ENCODE peak calls at places on chromosomes 6 and 20, in five cellular contexts. A is GM12878, H is H1, S is SK-N-SH, N is K562. J is an unnamed sample.

GRCh38 chr6:127352519-127352918 is 9.1 kb upstream of the ECHDC1 start:
- DNase-seq in H (no peak), S (no peak), N (no peak), A (no peak), J (no peak)

GRCh38 chr6:113920663-113921267 is 50.2 kb downstream of the HDAC2 start:
- DNase-seq in N (peak; percentile 88), A (no peak), S (no peak), H (no peak), J (no peak)

GRCh38 chr6:2081155-2082138 is 164.0 kb downstream of the GMDS start:
- DNase-seq in H (no peak), A (peak; percentile 68), N (no peak), S (no peak), J (peak; percentile 13)

GRCh38 chr6:39114395-39114706 is 635 bp downstream of the SAYSD1 start:
- DNase-seq in H (no peak), N (no peak), S (no peak), A (no peak), J (no peak)

GRCh38 chr6:21438237-21438985 is 155.1 kb upstream of the SOX4 start:
- DNase-seq in N (no peak), S (no peak), A (peak; percentile 97), H (no peak), J (peak; percentile 50)

GRCh38 chr6:38193486-38194281 is 374.2 kb downstream of the ZFAND3 start:
- DNase-seq in N (no peak), A (no peak), S (no peak), H (peak; percentile 38), J (no peak)

GRCh38 chr6:21604081-21604480 is 10.5 kb downstream of the SOX4 start:
- DNase-seq in A (no peak), N (no peak), S (no peak), H (no peak), J (no peak)

GRCh38 chr20:36629719-36630340 is 16.2 kb downstream of the SLA2 start:
- DNase-seq in A (no peak), N (no peak), H (no peak), S (no peak), J (peak; percentile 60)

GRCh38 chr20:20241966-20242365 is 125.9 kb upstream of the INSM1 start:
- DNase-seq in N (no peak), H (no peak), S (no peak), A (no peak), J (no peak)

GRCh38 chr6:167932468-167933276 is 64.8 kb upstream of the KIF25 start:
- DNase-seq in H (no peak), A (no peak), S (no peak), N (no peak), J (no peak)

GRCh38 chr6:55023231-55023630 is 151.1 kb upstream of the HCRTR2 start:
- DNase-seq in N (no peak), A (no peak), H (no peak), S (no peak), J (no peak)

GRCh38 chr6:149478631-149479314 is 6.0 kb downstream of the ZC3H12D start:
- DNase-seq in A (no peak), S (no peak), N (no peak), H (no peak), J (no peak)

GRCh38 chr6:70706491-70707123 is 38.9 kb downstream of the SMAP1 start:
- DNase-seq in A (no peak), S (peak; percentile 12), H (no peak), N (peak; percentile 49), J (no peak)

GRCh38 chr6:118812972-118813371 is 81.0 kb upstream of the ASF1A start:
- DNase-seq in S (no peak), N (no peak), A (no peak), H (no peak), J (no peak)

GRCh38 chr6:73704260-73704659 is 8.3 kb downstream of the CD109 start:
- DNase-seq in H (no peak), A (no peak), N (peak; percentile 28), S (no peak), J (no peak)

GRCh38 chr6:2979819-2980464 is 8.6 kb upstream of the SERPINB6 start:
- DNase-seq in S (no peak), H (no peak), A (no peak), N (peak; percentile 90), J (no peak)

GRCh38 chr6:49546371-49546770 is 4.1 kb upstream of the C6orf141 start:
- DNase-seq in H (no peak), A (no peak), N (no peak), S (no peak), J (no peak)

GRCh38 chr6:158502593-158502950 is 57.3 kb upstream of the TMEM181 start:
- DNase-seq in A (no peak), N (no peak), S (no peak), H (no peak), J (no peak)

GRCh38 chr6:119342430-119342829 is 7.1 kb downstream of the MAN1A1 start:
- DNase-seq in S (no peak), H (no peak), N (no peak), A (no peak), J (no peak)

GRCh38 chr20:57946559-57947315 is 236.9 kb upstream of the PMEPA1 start:
- DNase-seq in S (no peak), A (no peak), H (no peak), N (no peak), J (no peak)

GRCh38 chr20:10337291-10337690 is 96.7 kb downstream of the MKKS start:
- DNase-seq in A (no peak), H (no peak), S (no peak), N (no peak), J (no peak)

GRCh38 chr20:62945771-62946339 is 6.7 kb upstream of the SLC17A9 start:
- DNase-seq in A (no peak), N (no peak), S (no peak), H (no peak), J (no peak)

GRCh38 chr6:6007311-6008113 is 787 bp upstream of the NRN1 start:
- DNase-seq in H (peak; percentile 73), N (no peak), S (peak; percentile 68), A (no peak), J (no peak)

GRCh38 chr6:6725120-6725833 is 136.8 kb downstream of the LY86 start:
- DNase-seq in H (peak; percentile 78), N (no peak), A (no peak), S (no peak), J (no peak)

GRCh38 chr6:56798163-56798562 is 155.5 kb upstream of the DST start:
- DNase-seq in H (no peak), S (no peak), A (no peak), N (no peak), J (no peak)

GRCh38 chr6:20696676-20697075 is 162.4 kb downstream of the CDKAL1 start:
- DNase-seq in N (no peak), H (no peak), A (no peak), S (no peak), J (no peak)

GRCh38 chr20:10848810-10849370 is 175.1 kb upstream of the JAG1 start:
- DNase-seq in A (peak; percentile 11), S (no peak), H (no peak), N (no peak), J (no peak)

DNA sequence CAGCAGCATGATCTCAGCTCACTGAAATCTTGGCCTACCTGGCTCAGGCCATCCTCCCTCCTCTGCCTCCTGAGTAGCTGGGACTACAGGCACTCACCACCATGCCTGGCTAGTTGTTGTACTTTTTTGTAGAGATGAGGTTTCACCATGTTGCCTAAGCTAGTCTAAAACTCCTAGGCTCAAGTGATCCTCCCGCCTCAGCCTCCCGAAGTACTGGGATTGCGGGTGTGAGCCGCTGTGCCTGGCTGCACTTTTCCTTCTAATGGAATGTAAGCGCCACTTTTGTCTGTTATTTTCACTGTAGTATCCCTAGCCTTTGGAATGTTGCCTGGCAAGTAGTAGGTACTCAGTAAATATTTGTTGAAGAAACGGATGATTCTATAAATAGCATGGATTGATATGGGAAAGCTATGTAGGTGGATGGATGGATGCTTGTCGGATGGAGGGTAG is 10.4 kb upstream of the TRIB3 start:
- DNase-seq in S (no peak), A (no peak), N (no peak), H (no peak), J (no peak)
- TF ChIP-seq TAF1 in S (no peak), A (no peak), N (no peak), H (no peak), J (no peak)

GRCh38 chr6:81791756-81792155 is 39.3 kb upstream of the TENT5A start:
- DNase-seq in S (no peak), N (no peak), H (no peak), A (no peak), J (no peak)

GRCh38 chr6:81795890-81796289 is 43.4 kb upstream of the TENT5A start:
- DNase-seq in S (no peak), A (no peak), N (no peak), H (no peak), J (no peak)

GRCh38 chr6:81790034-81790433 is 37.6 kb upstream of the TENT5A start:
- DNase-seq in A (no peak), S (no peak), H (no peak), N (no peak), J (no peak)

GRCh38 chr6:81792826-81793225 is 40.3 kb upstream of the TENT5A start:
- DNase-seq in A (no peak), N (no peak), H (no peak), S (no peak), J (no peak)

GRCh38 chr6:81793811-81794210 is 41.3 kb upstream of the TENT5A start:
- DNase-seq in N (no peak), S (no peak), H (no peak), A (no peak), J (no peak)
- TF ChIP-seq TAF1 in N (no peak), S (no peak), H (no peak), A (no peak), J (no peak)

DNA sequence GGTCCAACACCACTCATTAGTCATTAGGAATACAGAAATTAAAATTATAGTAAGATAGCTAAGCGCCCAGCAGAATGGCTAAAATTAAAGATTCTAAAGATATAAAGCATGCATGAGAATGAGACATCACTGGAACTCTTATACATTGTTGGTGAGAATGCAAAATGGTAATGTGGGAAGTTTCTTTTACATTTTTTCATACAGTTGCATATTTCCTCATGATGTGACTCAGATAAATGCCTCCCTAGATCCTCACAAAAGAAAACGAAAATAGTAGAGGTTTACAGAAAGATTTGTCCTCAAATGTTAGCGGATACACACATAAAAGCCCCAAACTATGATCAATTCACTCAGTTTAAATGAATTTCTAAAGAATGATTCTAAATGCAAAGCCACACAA is 633.7 kb upstream of the GJE1 start:
- DNase-seq in A (no peak), N (no peak), H (no peak), S (no peak), J (no peak)
- TF ChIP-seq TAF1 in A (no peak), N (no peak), H (no peak), S (no peak), J (no peak)

GRCh38 chr6:133807531-133807930 is 81.4 kb upstream of the TCF21 start:
- DNase-seq in N (no peak), H (no peak), S (no peak), A (no peak), J (no peak)

GRCh38 chr6:133806358-133806757 is 82.6 kb upstream of the TCF21 start:
- DNase-seq in A (no peak), H (no peak), S (no peak), N (no peak), J (no peak)

GRCh38 chr6:133811557-133811956 is 77.4 kb upstream of the TCF21 start:
- DNase-seq in S (no peak), N (no peak), H (no peak), A (no peak), J (no peak)

GRCh38 chr6:133805876-133806275 is 83.0 kb upstream of the TCF21 start:
- DNase-seq in H (no peak), A (no peak), N (no peak), S (no peak), J (no peak)

GRCh38 chr6:133809406-133809805 is 79.5 kb upstream of the TCF21 start:
- DNase-seq in N (no peak), A (no peak), H (no peak), S (no peak), J (no peak)
- TF ChIP-seq TAF1 in N (no peak), A (no peak), H (no peak), S (no peak), J (no peak)

GRCh38 chr6:72245565-72245964 is 359.2 kb downstream of the RIMS1 start:
- DNase-seq in A (no peak), S (no peak), N (no peak), H (no peak), J (no peak)
- TF ChIP-seq TAF1 in A (no peak), S (no peak), N (no peak), H (no peak), J (no peak)

J was measured in GM12891.